ENCODE peak calls at places on chromosomes 12 and 14, in seven cellular contexts. N is brain microvascular endothelial cell; P is neuronal stem cell; T is thoracic aorta; K is cardiac muscle cell; L is CD4-positive, CD25-positive, alpha-beta regulatory T cell; W is kidney. Y is an unnamed sample.

GRCh38 chr12:56188786-56189335 is 422 bp downstream of the SMARCC2 start:
- DNase-seq in N (no peak), P (peak), T (no peak), K (peak), L (peak), W (peak), Y (no peak)

GRCh38 chr14:92586001-92586947 is 72.7 kb downstream of the RIN3 start:
- DNase-seq in N (peak), P (no peak), T (peak), K (no peak), L (peak), W (no peak), Y (no peak)

GRCh38 chr12:92871121-92871520 is 58.0 kb downstream of the EEA1 start:
- DNase-seq in N (no peak), P (no peak), T (no peak), K (no peak), L (no peak), W (no peak), Y (no peak)

GRCh38 chr12:128829870-128830504 is 6.2 kb upstream of the SLC15A4 start:
- DNase-seq in N (no peak), P (no peak), T (no peak), K (no peak), L (no peak), W (no peak), Y (no peak)

GRCh38 chr14:65860956-65861631 is 448.6 kb downstream of the FUT8 start:
- DNase-seq in N (no peak), P (no peak), T (no peak), K (no peak), L (peak), W (no peak), Y (no peak)

GRCh38 chr12:55713721-55714120 is 2.1 kb upstream of the BLOC1S1 start:
- DNase-seq in N (peak), P (no peak), T (no peak), K (no peak), L (no peak), W (no peak), Y (no peak)

GRCh38 chr14:57266060-57266459 is 2.6 kb downstream of the EXOC5 start:
- DNase-seq in N (no peak), P (no peak), T (no peak), K (no peak), L (no peak), W (no peak), Y (no peak)

GRCh38 chr14:72618424-72618823 is 275.5 kb downstream of the DPF3 start:
- DNase-seq in N (no peak), P (no peak), T (no peak), K (no peak), L (no peak), W (no peak), Y (no peak)

GRCh38 chr14:33734387-33734786 is 216.5 kb downstream of the EGLN3 start:
- DNase-seq in N (no peak), P (no peak), T (no peak), K (no peak), L (no peak), W (no peak), Y (no peak)

GRCh38 chr14:59013672-59014298 is 174.7 kb upstream of the DAAM1 start:
- DNase-seq in N (peak), P (no peak), T (no peak), K (no peak), L (no peak), W (no peak), Y (no peak)

GRCh38 chr14:20332386-20332945 is 613 bp downstream of the CCNB1IP1 start:
- DNase-seq in N (no peak), P (no peak), T (no peak), K (peak), L (no peak), W (no peak), Y (no peak)

GRCh38 chr12:30308010-30308717 is 387.5 kb downstream of the IPO8 start:
- DNase-seq in N (no peak), P (no peak), T (no peak), K (no peak), L (no peak), W (no peak), Y (no peak)

GRCh38 chr14:102737402-102738372 is 39.6 kb upstream of the TRAF3 start:
- DNase-seq in N (no peak), P (no peak), T (no peak), K (no peak), L (no peak), W (no peak), Y (no peak)

GRCh38 chr12:109818900-109819500 is 14.2 kb downstream of the TRPV4 start:
- DNase-seq in N (no peak), P (no peak), T (no peak), K (no peak), L (no peak), W (no peak), Y (no peak)

GRCh38 chr14:101202627-101203404 is 299.3 kb upstream of the RTL1 start:
- DNase-seq in N (no peak), P (no peak), T (no peak), K (no peak), L (no peak), W (peak), Y (no peak)

GRCh38 chr12:124160102-124160501 is 134.8 kb upstream of the RFLNA start:
- DNase-seq in N (no peak), P (no peak), T (no peak), K (no peak), L (no peak), W (no peak), Y (no peak)

GRCh38 chr12:101021911-101022388 is 188.1 kb downstream of the SLC5A8 start:
- DNase-seq in N (peak), P (no peak), T (no peak), K (no peak), L (no peak), W (no peak), Y (no peak)

GRCh38 chr14:70152704-70153103 is 36.0 kb downstream of the SLC8A3 start:
- DNase-seq in N (no peak), P (no peak), T (no peak), K (no peak), L (no peak), W (no peak), Y (no peak)

GRCh38 chr12:10940389-10940788 is 1.3 kb upstream of the TAS2R14 start:
- DNase-seq in N (peak), P (no peak), T (no peak), K (no peak), L (no peak), W (no peak), Y (no peak)

GRCh38 chr12:126926023-126926600 is 1340.9 kb upstream of the TMEM132C start:
- DNase-seq in N (no peak), P (no peak), T (no peak), K (no peak), L (no peak), W (no peak), Y (no peak)

GRCh38 chr12:15700595-15700994 is 88.6 kb downstream of the EPS8 start:
- DNase-seq in N (peak), P (no peak), T (no peak), K (no peak), L (no peak), W (no peak), Y (peak)

GRCh38 chr12:49541911-49542505 is 3.2 kb downstream of the KCNH3 start:
- DNase-seq in N (no peak), P (no peak), T (no peak), K (no peak), L (no peak), W (no peak), Y (no peak)

GRCh38 chr14:91009501-91010152 is 50.8 kb downstream of the RPS6KA5 start:
- DNase-seq in N (no peak), P (no peak), T (no peak), K (no peak), L (peak), W (no peak), Y (no peak)

GRCh38 chr14:91008759-91009409 is 51.6 kb downstream of the RPS6KA5 start:
- DNase-seq in N (no peak), P (no peak), T (no peak), K (no peak), L (no peak), W (no peak), Y (no peak)

GRCh38 chr14:91015435-91015834 is 45.0 kb downstream of the RPS6KA5 start:
- DNase-seq in N (no peak), P (no peak), T (no peak), K (no peak), L (no peak), W (no peak), Y (no peak)

GRCh38 chr14:91010153-91010533 is 50.3 kb downstream of the RPS6KA5 start:
- DNase-seq in N (no peak), P (no peak), T (no peak), K (no peak), L (no peak), W (no peak), Y (no peak)

DNA sequence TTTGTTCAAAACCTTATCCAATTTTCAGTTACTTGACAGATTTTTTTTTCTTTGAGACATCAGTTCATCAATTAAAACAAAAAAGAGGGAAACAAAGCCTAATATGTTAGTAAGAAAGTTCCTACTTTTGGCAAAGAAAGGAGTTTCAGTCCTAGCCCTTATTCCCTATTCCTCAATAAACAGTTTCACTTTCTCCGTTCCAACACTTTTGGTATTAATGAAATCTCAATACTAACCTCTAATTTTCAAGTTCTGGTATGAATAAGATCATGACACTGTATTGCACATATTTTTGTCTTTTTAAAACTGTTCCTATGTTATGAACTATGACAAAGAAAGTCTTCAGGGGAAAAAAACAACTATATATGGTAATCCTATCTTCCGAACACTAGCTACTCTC is 48.4 kb downstream of the RPS6KA5 start:
- DNase-seq in N (no peak), P (no peak), T (no peak), K (no peak), L (no peak), W (no peak), Y (no peak)
- H3K4me3 ChIP-seq in N (no peak), P (no peak), T (no peak), K (no peak), L (no peak), W (no peak), Y (no peak)

GRCh38 chr12:31752450-31752849 is 23.6 kb upstream of the AMN1 start:
- DNase-seq in N (no peak), P (no peak), T (no peak), K (no peak), L (no peak), W (no peak), Y (no peak)
- H3K27ac ChIP-seq in N (no peak), P (no peak), T (no peak), K (no peak), L (peak), W (no peak), Y (no peak)

DNA sequence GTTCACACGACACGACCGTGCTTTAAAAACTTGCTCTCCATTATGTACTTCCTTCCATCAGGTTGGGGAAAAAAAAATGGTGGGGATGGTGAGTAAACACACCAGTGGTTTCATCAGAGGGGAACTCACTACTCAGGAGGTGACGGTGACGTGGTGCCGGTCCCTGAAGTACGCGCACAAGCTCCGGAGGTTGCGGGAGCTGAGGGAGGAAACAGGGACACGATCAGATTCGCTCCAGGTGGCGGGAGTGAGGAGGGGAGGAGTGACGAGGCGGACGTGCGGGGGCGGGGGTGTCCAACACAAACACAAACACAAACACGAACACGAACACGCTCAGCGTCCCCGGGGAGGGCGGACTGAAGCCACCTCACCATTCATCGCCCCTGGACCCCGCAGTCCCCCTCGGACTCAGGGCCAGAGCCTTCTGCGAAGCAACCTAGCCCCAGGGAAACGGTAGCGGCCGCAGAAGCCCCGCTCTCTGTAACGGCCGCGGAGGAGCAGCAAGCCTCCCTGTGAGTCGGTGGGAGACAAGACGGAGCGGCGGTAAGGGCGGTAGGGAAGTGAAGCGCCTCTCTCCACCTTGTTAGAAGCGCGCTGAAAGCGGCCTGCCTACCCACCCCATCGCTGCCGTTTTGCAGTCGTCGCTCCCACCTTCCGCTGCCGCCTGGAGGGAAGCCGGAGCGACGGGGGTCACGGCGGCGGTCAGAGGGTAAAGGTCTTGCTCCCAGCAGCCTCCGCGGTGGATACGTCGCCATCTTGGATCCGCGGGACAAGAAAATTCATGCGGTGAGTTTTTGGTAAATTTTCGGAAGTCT is at the start of gene CNOT2:
- DNase-seq in N (peak), P (peak), T (peak), K (peak), L (peak), W (peak), Y (peak)
- H3K4me3 ChIP-seq in N (peak), P (peak), T (peak), K (peak), L (peak), W (peak), Y (peak)

DNA sequence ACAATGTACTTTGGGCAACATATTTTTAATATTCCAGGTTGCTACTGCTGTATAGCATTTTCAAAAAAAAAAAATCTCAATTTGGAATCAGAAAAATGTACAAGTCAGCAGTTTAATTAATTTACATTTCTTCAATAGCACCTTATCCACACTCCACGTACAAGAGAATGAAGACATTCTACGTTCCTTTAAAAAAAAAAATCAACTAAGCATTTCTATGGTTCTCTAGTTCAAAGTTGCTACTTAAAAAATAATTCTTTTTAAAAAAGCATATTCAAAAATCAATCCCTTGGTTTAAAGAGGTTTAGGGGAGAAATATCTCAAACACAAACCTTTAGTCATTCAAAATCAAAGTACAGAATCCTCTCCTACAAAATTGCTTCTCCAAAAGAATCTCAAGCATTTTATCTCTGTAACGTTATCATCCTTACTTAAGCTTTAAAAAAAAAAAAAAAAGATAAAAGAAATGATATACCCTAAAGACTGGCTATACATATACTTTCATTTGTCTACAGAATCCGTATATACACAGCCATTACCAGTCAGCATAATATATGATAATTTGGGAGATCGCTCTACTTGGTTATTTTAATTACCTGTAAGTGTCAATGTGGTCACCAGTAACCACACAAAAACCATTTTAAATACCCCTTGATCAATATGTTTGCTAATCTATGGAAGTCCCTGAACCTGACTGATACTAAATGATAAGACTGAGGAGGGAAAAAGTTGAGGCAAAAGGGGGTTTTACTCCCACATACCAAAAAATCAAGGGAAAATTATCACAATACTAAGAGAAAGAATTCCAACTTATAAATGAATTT is 2.7 kb downstream of the MED13L start:
- DNase-seq in N (no peak), P (no peak), T (no peak), K (no peak), L (no peak), W (no peak), Y (no peak)
- H3K27ac ChIP-seq in N (no peak), P (no peak), T (no peak), K (peak), L (no peak), W (no peak), Y (peak)

Y was measured in Panc1.